ENCODE peak calls at places on chromosomes 6 and 20, in ten cellular contexts. One of them, this sample, is unnamed.
A peak's percentile ranks its signal among the peaks of the same experiment; 100 is the strongest.

GRCh38 chr6:157952751-157953479 is 28.7 kb upstream of the SYNJ2 start:
- DNase-seq in IMR-90: peak; percentile 12
- DNase-seq in ELR: peak; percentile 50
- DNase-seq in stimulated activated CD4-positive, alpha-beta T cell treated with anti-CD3 and anti-CD28 coated beads, Interleukin-4, amount 100 ng/mL, for 24 hours: no peak
- DNase-seq in A549: no peak
- DNase-seq in H7: no peak
- DNase-seq in HFFc6: peak; percentile 7
- DNase-seq in NCI-H1092: no peak
- DNase-seq in caudate nucleus: no peak
- DNase-seq in fibroblast of gingiva: no peak
- DNase-seq in this sample: peak; percentile 33

GRCh38 chr20:50543326-50543725 is 33.1 kb downstream of the PTPN1 start:
- DNase-seq in IMR-90: no peak
- DNase-seq in ELR: no peak
- DNase-seq in stimulated activated CD4-positive, alpha-beta T cell treated with anti-CD3 and anti-CD28 coated beads, Interleukin-4, amount 100 ng/mL, for 24 hours: no peak
- DNase-seq in A549: no peak
- DNase-seq in H7: no peak
- DNase-seq in HFFc6: no peak
- DNase-seq in NCI-H1092: no peak
- DNase-seq in caudate nucleus: no peak
- DNase-seq in fibroblast of gingiva: no peak
- DNase-seq in this sample: no peak

GRCh38 chr20:46377532-46377931 is 28.9 kb downstream of the ELMO2 start:
- DNase-seq in IMR-90: no peak
- DNase-seq in ELR: no peak
- DNase-seq in stimulated activated CD4-positive, alpha-beta T cell treated with anti-CD3 and anti-CD28 coated beads, Interleukin-4, amount 100 ng/mL, for 24 hours: no peak
- DNase-seq in A549: no peak
- DNase-seq in H7: no peak
- DNase-seq in HFFc6: no peak
- DNase-seq in NCI-H1092: no peak
- DNase-seq in caudate nucleus: no peak
- DNase-seq in fibroblast of gingiva: no peak
- DNase-seq in this sample: no peak

GRCh38 chr6:133551847-133552331 is 310.7 kb downstream of the EYA4 start:
- DNase-seq in IMR-90: peak; percentile 100
- DNase-seq in ELR: peak; percentile 89
- DNase-seq in stimulated activated CD4-positive, alpha-beta T cell treated with anti-CD3 and anti-CD28 coated beads, Interleukin-4, amount 100 ng/mL, for 24 hours: no peak
- DNase-seq in A549: peak; percentile 74
- DNase-seq in H7: peak; percentile 6
- DNase-seq in HFFc6: peak; percentile 95
- DNase-seq in NCI-H1092: no peak
- DNase-seq in caudate nucleus: no peak
- DNase-seq in fibroblast of gingiva: peak; percentile 96
- DNase-seq in this sample: peak; percentile 95

GRCh38 chr6:148869589-148869988 is 122.8 kb downstream of the UST start:
- DNase-seq in IMR-90: peak; percentile 98
- DNase-seq in ELR: peak; percentile 99
- DNase-seq in stimulated activated CD4-positive, alpha-beta T cell treated with anti-CD3 and anti-CD28 coated beads, Interleukin-4, amount 100 ng/mL, for 24 hours: no peak
- DNase-seq in A549: peak; percentile 7
- DNase-seq in H7: no peak
- DNase-seq in HFFc6: peak; percentile 93
- DNase-seq in NCI-H1092: no peak
- DNase-seq in caudate nucleus: no peak
- DNase-seq in fibroblast of gingiva: peak; percentile 57
- DNase-seq in this sample: peak; percentile 97

GRCh38 chr6:150857062-150857905 is 8.2 kb upstream of the MTHFD1L start:
- DNase-seq in IMR-90: peak; percentile 100
- DNase-seq in ELR: peak; percentile 95
- DNase-seq in stimulated activated CD4-positive, alpha-beta T cell treated with anti-CD3 and anti-CD28 coated beads, Interleukin-4, amount 100 ng/mL, for 24 hours: no peak
- DNase-seq in A549: peak; percentile 90
- DNase-seq in H7: no peak
- DNase-seq in HFFc6: peak; percentile 96
- DNase-seq in NCI-H1092: no peak
- DNase-seq in caudate nucleus: no peak
- DNase-seq in fibroblast of gingiva: peak; percentile 95
- DNase-seq in this sample: peak; percentile 98

GRCh38 chr20:51910202-51911050 is 108.1 kb upstream of the SALL4 start:
- DNase-seq in IMR-90: peak; percentile 17
- DNase-seq in ELR: peak; percentile 48
- DNase-seq in stimulated activated CD4-positive, alpha-beta T cell treated with anti-CD3 and anti-CD28 coated beads, Interleukin-4, amount 100 ng/mL, for 24 hours: no peak
- DNase-seq in A549: peak; percentile 88
- DNase-seq in H7: peak; percentile 65
- DNase-seq in HFFc6: peak; percentile 50
- DNase-seq in NCI-H1092: no peak
- DNase-seq in caudate nucleus: no peak
- DNase-seq in fibroblast of gingiva: no peak
- DNase-seq in this sample: peak; percentile 74

GRCh38 chr6:56525976-56526375 is 116.7 kb downstream of the DST start:
- DNase-seq in IMR-90: no peak
- DNase-seq in ELR: no peak
- DNase-seq in stimulated activated CD4-positive, alpha-beta T cell treated with anti-CD3 and anti-CD28 coated beads, Interleukin-4, amount 100 ng/mL, for 24 hours: no peak
- DNase-seq in A549: no peak
- DNase-seq in H7: no peak
- DNase-seq in HFFc6: no peak
- DNase-seq in NCI-H1092: no peak
- DNase-seq in caudate nucleus: no peak
- DNase-seq in fibroblast of gingiva: no peak
- DNase-seq in this sample: no peak

GRCh38 chr6:158149641-158150040 is 18.4 kb downstream of the SERAC1 start:
- DNase-seq in IMR-90: peak; percentile 91
- DNase-seq in ELR: peak; percentile 91
- DNase-seq in stimulated activated CD4-positive, alpha-beta T cell treated with anti-CD3 and anti-CD28 coated beads, Interleukin-4, amount 100 ng/mL, for 24 hours: no peak
- DNase-seq in A549: no peak
- DNase-seq in H7: no peak
- DNase-seq in HFFc6: peak; percentile 70
- DNase-seq in NCI-H1092: no peak
- DNase-seq in caudate nucleus: no peak
- DNase-seq in fibroblast of gingiva: no peak
- DNase-seq in this sample: peak; percentile 69

GRCh38 chr20:45467172-45467571 is 2.4 kb upstream of the WFDC2 start:
- DNase-seq in IMR-90: no peak
- DNase-seq in ELR: no peak
- DNase-seq in stimulated activated CD4-positive, alpha-beta T cell treated with anti-CD3 and anti-CD28 coated beads, Interleukin-4, amount 100 ng/mL, for 24 hours: no peak
- DNase-seq in A549: no peak
- DNase-seq in H7: no peak
- DNase-seq in HFFc6: no peak
- DNase-seq in NCI-H1092: no peak
- DNase-seq in caudate nucleus: no peak
- DNase-seq in fibroblast of gingiva: no peak
- DNase-seq in this sample: no peak

GRCh38 chr20:36066777-36067176 is 87.8 kb upstream of the EPB41L1 start:
- DNase-seq in IMR-90: no peak
- DNase-seq in ELR: no peak
- DNase-seq in stimulated activated CD4-positive, alpha-beta T cell treated with anti-CD3 and anti-CD28 coated beads, Interleukin-4, amount 100 ng/mL, for 24 hours: no peak
- DNase-seq in A549: no peak
- DNase-seq in H7: no peak
- DNase-seq in HFFc6: no peak
- DNase-seq in NCI-H1092: peak; percentile 82
- DNase-seq in caudate nucleus: no peak
- DNase-seq in fibroblast of gingiva: no peak
- DNase-seq in this sample: no peak